ENCODE peak calls at places on chromosomes 12 and 14, in four cellular contexts. H is NCI-H1694 treated with DMSO at 0.1 percent for 48 hours, U is activated T-cell treated with anti-CD3 and anti-CD28 coated beads for 24 hours, Q is GM19239. Z is an unnamed sample.

GRCh38 chr12:4164591-4165558 is 108.7 kb upstream of the CCND2 start:
- DNase-seq in H (no peak), U (peak; percentile 54), Q (peak; percentile 54), Z (peak; percentile 37)

GRCh38 chr14:49593016-49593415 is 5.7 kb upstream of the LRR1 start:
- DNase-seq in U (no peak), H (no peak), Q (no peak), Z (no peak)

GRCh38 chr14:98233656-98234055 is 1038.3 kb downstream of the BCL11B start:
- DNase-seq in H (no peak), U (no peak), Q (no peak), Z (no peak)

GRCh38 chr12:6958609-6959375 is 7.6 kb downstream of the PTPN6 start:
- DNase-seq in U (no peak), Q (no peak), H (no peak), Z (no peak)

GRCh38 chr14:44613061-44613712 is 106.1 kb upstream of the FSCB start:
- DNase-seq in U (no peak), H (no peak), Q (no peak), Z (peak; percentile 99)

GRCh38 chr12:69933115-69933552 is 108.1 kb downstream of the MYRFL start:
- DNase-seq in H (no peak), Q (no peak), U (no peak), Z (no peak)

GRCh38 chr14:75404843-75405242 is 23.0 kb upstream of the JDP2 start:
- DNase-seq in Q (no peak), H (no peak), U (no peak), Z (no peak)

GRCh38 chr14:70254476-70254961 is 65.8 kb upstream of the SLC8A3 start:
- DNase-seq in H (peak; percentile 49), U (no peak), Q (no peak), Z (peak; percentile 29)

GRCh38 chr14:98957211-98958047 is 314.6 kb downstream of the BCL11B start:
- DNase-seq in U (no peak), H (no peak), Q (no peak), Z (no peak)

GRCh38 chr14:67191768-67192290 is 2.6 kb downstream of the GARIN2 start:
- DNase-seq in Q (no peak), H (no peak), U (no peak), Z (no peak)